ENCODE peak calls at places on chromosome 5, in eight cellular contexts. Q is A549, C is HCT116, D is heart left ventricle, L is uterus, T is IMR-90, U is GM12878, K is PC-3. E is an unnamed sample.
A peak's percentile ranks its signal among the peaks of the same experiment; 100 is the strongest.

GRCh38 chr5:77630246-77631165 is 8.0 kb downstream of the OTP start:
- DNase-seq in T (no peak), L (no peak), C (peak; percentile 61), K (peak; percentile 41), U (no peak), Q (peak; percentile 83), D (peak; percentile 67), E (no peak)

GRCh38 chr5:134146651-134147544 is 29.9 kb downstream of the SKP1 start:
- DNase-seq in Q (no peak), K (peak; percentile 12), D (no peak), C (no peak), T (peak; percentile 47), L (no peak), U (no peak), E (no peak)

GRCh38 chr5:66130493-66130892 is 13.6 kb upstream of the SREK1 start:
- DNase-seq in U (no peak), K (no peak), D (no peak), T (no peak), L (no peak), C (no peak), Q (no peak), E (no peak)

GRCh38 chr5:78699565-78700143 is 51.1 kb upstream of the LHFPL2 start:
- DNase-seq in T (peak; percentile 97), Q (peak; percentile 96), D (no peak), U (no peak), C (peak; percentile 99), L (no peak), K (peak; percentile 97), E (peak; percentile 99)

GRCh38 chr5:176186107-176186506 is 52.1 kb upstream of the SIMC1 start:
- DNase-seq in D (no peak), Q (no peak), T (no peak), L (no peak), K (no peak), U (no peak), C (no peak), E (no peak)

GRCh38 chr5:91332267-91333044 is 50.7 kb downstream of the ARRDC3 start:
- DNase-seq in D (no peak), L (no peak), C (peak; percentile 57), Q (peak; percentile 85), K (peak; percentile 79), U (no peak), T (peak; percentile 80), E (no peak)

GRCh38 chr5:67379761-67380160 is 183.2 kb upstream of the CD180 start:
- DNase-seq in T (no peak), L (no peak), C (no peak), Q (no peak), D (no peak), U (no peak), K (no peak), E (no peak)

GRCh38 chr5:175542232-175542965 is 64.0 kb downstream of the SFXN1 start:
- DNase-seq in Q (no peak), C (no peak), K (no peak), L (no peak), D (no peak), U (no peak), T (no peak), E (no peak)

GRCh38 chr5:73963021-73963420 is 337.0 kb downstream of the ARHGEF28 start:
- DNase-seq in Q (no peak), D (no peak), C (no peak), K (peak; percentile 6), L (no peak), T (no peak), U (no peak), E (no peak)

GRCh38 chr5:91927439-91927838 is 544.3 kb upstream of the ARRDC3 start:
- DNase-seq in K (no peak), U (no peak), L (no peak), T (no peak), C (no peak), D (no peak), Q (no peak), E (no peak)

GRCh38 chr5:137233726-137234125 is 265.4 kb downstream of the SPOCK1 start:
- DNase-seq in D (no peak), Q (no peak), K (no peak), C (no peak), T (peak; percentile 4), L (no peak), U (no peak), E (no peak)

GRCh38 chr5:88602584-88602983 is 280.4 kb downstream of the MEF2C start:
- DNase-seq in D (peak; percentile 28), L (no peak), C (peak; percentile 10), Q (peak; percentile 44), K (peak; percentile 26), T (no peak), U (no peak), E (no peak)

GRCh38 chr5:179154991-179155955 is 95.1 kb downstream of the ZNF354C start:
- DNase-seq in K (no peak), D (peak; percentile 42), L (no peak), U (no peak), Q (no peak), C (no peak), T (no peak), E (peak; percentile 61)

GRCh38 chr5:1161832-1162229 is 39.6 kb upstream of the SLC6A19 start:
- DNase-seq in K (peak; percentile 81), Q (no peak), D (peak; percentile 89), C (no peak), L (no peak), T (no peak), U (no peak), E (peak; percentile 83)

GRCh38 chr5:179220716-179221115 is 124.5 kb downstream of the ADAMTS2 start:
- DNase-seq in D (no peak), K (no peak), C (no peak), U (no peak), Q (no peak), T (no peak), L (no peak), E (no peak)

GRCh38 chr5:159003045-159004030 is 96.4 kb downstream of the EBF1 start:
- DNase-seq in D (no peak), C (no peak), Q (peak; percentile 70), L (no peak), T (peak; percentile 37), U (no peak), K (peak; percentile 77), E (no peak)

GRCh38 chr5:159005062-159005461 is 94.7 kb downstream of the EBF1 start:
- DNase-seq in C (no peak), Q (no peak), U (no peak), L (no peak), T (no peak), K (no peak), D (no peak), E (no peak)

GRCh38 chr5:159001247-159001646 is 98.5 kb downstream of the EBF1 start:
- DNase-seq in D (no peak), Q (no peak), U (no peak), C (no peak), T (no peak), K (no peak), L (no peak), E (no peak)

GRCh38 chr5:158998911-158999705 is 100.6 kb downstream of the EBF1 start:
- DNase-seq in U (no peak), L (no peak), C (no peak), D (no peak), Q (no peak), T (no peak), K (no peak), E (no peak)

GRCh38 chr5:159002201-159002600 is 97.5 kb downstream of the EBF1 start:
- DNase-seq in D (no peak), U (no peak), L (no peak), Q (no peak), C (no peak), K (no peak), T (no peak), E (no peak)
- H3K27ac ChIP-seq in D (peak overlapping the region; percentile 16), U (no peak overlapping the region), L (peak overlapping the region; percentile 64), Q (no peak overlapping the region), C (no peak overlapping the region), K (no peak overlapping the region), T (no peak overlapping the region), E (no peak overlapping the region)

GRCh38 chr5:35598707-35599370 is 18.8 kb upstream of the SPEF2 start:
- DNase-seq in T (no peak), K (peak; percentile 39), D (no peak), U (no peak), C (peak; percentile 13), Q (peak; percentile 16), L (no peak), E (no peak)
- TF ChIP-seq CTCF in T (no peak), K (peak; percentile 54), D (no peak), U (no peak), C (no peak), Q (no peak), L (no peak), E (peak; percentile 19)

GRCh38 chr5:115535479-115536035 is 9.0 kb downstream of the FEM1C start:
- DNase-seq in U (no peak), C (no peak), D (no peak), T (no peak), L (no peak), Q (no peak), K (no peak), E (no peak)

GRCh38 chr5:115531380-115531779 is 13.2 kb downstream of the FEM1C start:
- DNase-seq in T (no peak), K (no peak), D (no peak), U (no peak), Q (no peak), L (no peak), C (no peak), E (no peak)

GRCh38 chr5:115532517-115532916 is 12.1 kb downstream of the FEM1C start:
- DNase-seq in L (no peak), Q (no peak), K (peak; percentile 15), D (no peak), T (peak; percentile 46), U (no peak), C (no peak), E (no peak)

GRCh38 chr5:115530426-115530825 is 14.1 kb downstream of the FEM1C start:
- DNase-seq in U (no peak), K (no peak), D (no peak), Q (no peak), C (no peak), T (no peak), L (no peak), E (no peak)

GRCh38 chr5:115531787-115532367 is 12.7 kb downstream of the FEM1C start:
- DNase-seq in K (peak; percentile 15), C (no peak), Q (no peak), T (no peak), D (no peak), U (no peak), L (no peak), E (no peak)
- H3K4me1 ChIP-seq in K (peaks cover 53% of the 10 kb centered on the region), C (peaks cover 34% of the 10 kb centered on the region), Q (peaks cover 28% of the 10 kb centered on the region), T (peaks cover 4% of the 10 kb centered on the region), D (peaks cover 63% of the 10 kb centered on the region), U (no peaks in the 10 kb centered on the region), L (no peaks in the 10 kb centered on the region), E (peaks cover 54% of the 10 kb centered on the region)

GRCh38 chr5:53092242-53092641 is 17.3 kb downstream of the MOCS2 start:
- DNase-seq in T (no peak), C (no peak), K (no peak), D (no peak), L (no peak), Q (no peak), U (no peak), E (no peak)

GRCh38 chr5:53095931-53096525 is 13.5 kb downstream of the MOCS2 start:
- DNase-seq in D (no peak), L (peak; percentile 50), C (peak; percentile 49), T (peak; percentile 75), Q (peak; percentile 69), K (peak; percentile 80), U (peak; percentile 11), E (no peak)

GRCh38 chr5:53099546-53099945 is 10.0 kb downstream of the MOCS2 start:
- DNase-seq in K (no peak), D (no peak), Q (no peak), C (no peak), U (no peak), T (peak; percentile 12), L (no peak), E (no peak)

GRCh38 chr5:53091304-53091703 is 18.3 kb downstream of the MOCS2 start:
- DNase-seq in T (peak; percentile 72), Q (no peak), U (no peak), D (no peak), C (no peak), K (peak; percentile 72), L (no peak), E (no peak)

GRCh38 chr5:53095222-53095621 is 14.3 kb downstream of the MOCS2 start:
- DNase-seq in C (no peak), L (no peak), T (no peak), K (no peak), U (no peak), Q (no peak), D (no peak), E (no peak)
- H3K27ac ChIP-seq in C (no peak overlapping the region), L (peak overlapping the region; percentile 9), T (no peak overlapping the region), K (no peak overlapping the region), U (no peak overlapping the region), Q (no peak overlapping the region), D (no peak overlapping the region), E (no peak overlapping the region)